ENCODE peak calls at places on chromosomes 1 and 21, in six cellular contexts. M, C, B, E, X and W are unnamed samples.

GRCh38 chr1:218079379-218079778 is 205.7 kb upstream of the RRP15 start:
- DNase-seq in C (no peak), X (no peak), M (no peak), B (no peak), E (no peak), W (no peak)

GRCh38 chr1:25889470-25889869 is 14.0 kb upstream of the PAQR7 start:
- DNase-seq in X (no peak), C (no peak), M (no peak), B (peak; percentile 24), E (no peak), W (no peak)

GRCh38 chr21:25571726-25572121 is 35.6 kb downstream of the MRPL39 start:
- DNase-seq in C (no peak), B (no peak), E (no peak), M (no peak), X (no peak), W (no peak)

GRCh38 chr1:11704691-11705475 is 13.4 kb downstream of the DRAXIN start:
- DNase-seq in B (no peak), M (no peak), X (no peak), E (no peak), C (no peak), W (no peak)

GRCh38 chr1:53307037-53307436 is 20.8 kb downstream of the LRP8 start:
- DNase-seq in B (no peak), C (no peak), E (no peak), X (no peak), M (no peak), W (no peak)

GRCh38 chr1:2232916-2233438 is 4.9 kb downstream of the SKI start:
- DNase-seq in B (peak; percentile 59), C (peak; percentile 21), M (no peak), X (no peak), E (no peak), W (no peak)

GRCh38 chr1:204487256-204487615 is 7.4 kb downstream of the PIK3C2B start:
- DNase-seq in B (no peak), X (no peak), M (no peak), C (no peak), E (no peak), W (no peak)

GRCh38 chr1:89823679-89824292 is 3.0 kb downstream of the LRRC8D start:
- DNase-seq in B (no peak), M (no peak), X (no peak), E (no peak), C (no peak), W (no peak)

GRCh38 chr1:200778766-200779165 is 40.1 kb downstream of the CAMSAP2 start:
- DNase-seq in E (no peak), B (no peak), X (no peak), M (no peak), C (no peak), W (no peak)

GRCh38 chr1:220696863-220697231 is 6.7 kb downstream of the C1orf115 start:
- DNase-seq in E (no peak), B (no peak), C (peak; percentile 40), X (no peak), M (no peak), W (peak; percentile 37)

GRCh38 chr21:44450999-44451398 is 4.3 kb upstream of the LRRC3 start:
- DNase-seq in B (peak; percentile 40), C (no peak), X (no peak), M (no peak), E (no peak), W (no peak)

GRCh38 chr21:45393021-45393420 is 11.9 kb upstream of the COL18A1 start:
- DNase-seq in E (no peak), C (no peak), M (no peak), X (no peak), B (peak; percentile 20), W (no peak)

GRCh38 chr1:92923664-92924063 is 37.6 kb downstream of the DIPK1A start:
- DNase-seq in C (no peak), B (no peak), E (no peak), M (no peak), X (no peak), W (no peak)

GRCh38 chr1:20102875-20103274 is 16.5 kb downstream of the PLA2G2D start:
- DNase-seq in X (no peak), E (no peak), C (peak; percentile 91), M (no peak), B (no peak), W (peak; percentile 92)

GRCh38 chr1:10682449-10683365 is 113.7 kb downstream of the CASZ1 start:
- DNase-seq in M (no peak), B (no peak), X (no peak), E (no peak), C (no peak), W (no peak)

GRCh38 chr1:159933347-159933746 is 8.0 kb upstream of the TAGLN2 start:
- DNase-seq in E (no peak), M (no peak), B (no peak), X (no peak), C (no peak), W (no peak)

GRCh38 chr1:53377438-53377841 is 49.6 kb upstream of the LRP8 start:
- DNase-seq in M (peak; percentile 4), X (no peak), B (peak; percentile 26), E (no peak), C (no peak), W (no peak)

GRCh38 chr1:41710980-41711379 is 207.7 kb downstream of the HIVEP3 start:
- DNase-seq in B (no peak), M (no peak), X (no peak), C (no peak), E (no peak), W (no peak)

GRCh38 chr1:234953655-234954420 is 174.8 kb downstream of the TOMM20 start:
- DNase-seq in E (no peak), C (no peak), M (no peak), X (no peak), B (no peak), W (no peak)

GRCh38 chr1:232856556-232856955 is 51.3 kb downstream of the MAP10 start:
- DNase-seq in M (no peak), B (no peak), X (no peak), E (no peak), C (no peak), W (no peak)

GRCh38 chr1:41171266-41171874 is 70.7 kb downstream of the SCMH1 start:
- DNase-seq in B (no peak), E (no peak), C (no peak), M (no peak), X (no peak), W (no peak)

GRCh38 chr1:243559575-243560172 is 290.4 kb downstream of the AKT3 start:
- DNase-seq in X (no peak), B (no peak), C (peak; percentile 46), M (no peak), E (no peak), W (peak; percentile 28)

GRCh38 chr1:26291939-26292338 is 12.1 kb downstream of the SH3BGRL3 start:
- DNase-seq in X (no peak), B (no peak), M (no peak), E (no peak), C (no peak), W (no peak)

GRCh38 chr21:44708213-44708865 is 3.0 kb downstream of the TSPEAR start:
- DNase-seq in M (no peak), E (no peak), C (no peak), X (no peak), B (peak; percentile 22), W (no peak)

GRCh38 chr1:178456472-178456871 is 40.3 kb downstream of the CLEC20A start:
- DNase-seq in E (no peak), B (no peak), M (no peak), C (no peak), X (no peak), W (no peak)

GRCh38 chr21:33843216-33843615 is 72.4 kb downstream of the ATP5PO start:
- DNase-seq in X (no peak), E (no peak), B (peak; percentile 65), C (no peak), M (no peak), W (no peak)

GRCh38 chr1:8538502-8538901 is 220.6 kb downstream of the SLC45A1 start:
- DNase-seq in X (no peak), E (no peak), B (no peak), C (no peak), M (no peak), W (no peak)

GRCh38 chr1:88897070-88897730 is 5.8 kb upstream of the GTF2B start:
- DNase-seq in E (no peak), M (no peak), C (no peak), X (no peak), B (no peak), W (no peak)

GRCh38 chr1:207748737-207749528 is 2.9 kb upstream of the CD46 start:
- DNase-seq in M (no peak), X (no peak), E (no peak), C (no peak), B (no peak), W (no peak)

GRCh38 chr1:230806552-230806951 is 59.4 kb downstream of the CAPN9 start:
- DNase-seq in X (no peak), C (no peak), E (no peak), B (no peak), M (no peak), W (no peak)